ENCODE peak calls at places on chromosomes 12 and 14, in five cellular contexts. One of them, this sample, is unnamed.

GRCh38 chr12:58443273-58443980 is 476.9 kb downstream of the LRIG3 start:
- DNase-seq in thoracic aorta: no peak
- DNase-seq in HCT116: peak
- DNase-seq in dorsolateral prefrontal cortex: no peak
- DNase-seq in ascending aorta: no peak
- DNase-seq in this sample: peak

GRCh38 chr12:31204995-31205582 is 120.9 kb downstream of the SINHCAF start:
- DNase-seq in thoracic aorta: no peak
- DNase-seq in HCT116: no peak
- DNase-seq in dorsolateral prefrontal cortex: no peak
- DNase-seq in ascending aorta: no peak
- DNase-seq in this sample: peak

GRCh38 chr12:109530301-109530685 is 43.0 kb downstream of the MMAB start:
- DNase-seq in thoracic aorta: no peak
- DNase-seq in HCT116: no peak
- DNase-seq in dorsolateral prefrontal cortex: no peak
- DNase-seq in ascending aorta: no peak
- DNase-seq in this sample: no peak

GRCh38 chr12:103687262-103687661 is 100.2 kb downstream of the STAB2 start:
- DNase-seq in thoracic aorta: no peak
- DNase-seq in HCT116: no peak
- DNase-seq in dorsolateral prefrontal cortex: no peak
- DNase-seq in ascending aorta: no peak
- DNase-seq in this sample: no peak

GRCh38 chr14:74324945-74325361 is 22.2 kb upstream of the ABCD4 start:
- DNase-seq in thoracic aorta: no peak
- DNase-seq in HCT116: no peak
- DNase-seq in dorsolateral prefrontal cortex: no peak
- DNase-seq in ascending aorta: no peak
- DNase-seq in this sample: peak

GRCh38 chr12:64912501-64912900 is 88.1 kb downstream of the TBC1D30 start:
- DNase-seq in thoracic aorta: no peak
- DNase-seq in HCT116: no peak
- DNase-seq in dorsolateral prefrontal cortex: no peak
- DNase-seq in ascending aorta: no peak
- DNase-seq in this sample: no peak

GRCh38 chr14:39015360-39015961 is 87.6 kb downstream of the SEC23A start:
- DNase-seq in thoracic aorta: no peak
- DNase-seq in HCT116: peak
- DNase-seq in dorsolateral prefrontal cortex: peak
- DNase-seq in ascending aorta: no peak
- DNase-seq in this sample: peak

GRCh38 chr12:95509300-95509699 is 35.3 kb downstream of the METAP2 start:
- DNase-seq in thoracic aorta: no peak
- DNase-seq in HCT116: no peak
- DNase-seq in dorsolateral prefrontal cortex: no peak
- DNase-seq in ascending aorta: no peak
- DNase-seq in this sample: no peak

GRCh38 chr12:52741378-52742195 is 35.6 kb downstream of the KRT76 start:
- DNase-seq in thoracic aorta: no peak
- DNase-seq in HCT116: peak
- DNase-seq in dorsolateral prefrontal cortex: no peak
- DNase-seq in ascending aorta: no peak
- DNase-seq in this sample: peak

GRCh38 chr14:68513137-68513536 is 279.7 kb downstream of the ZFP36L1 start:
- DNase-seq in thoracic aorta: no peak
- DNase-seq in HCT116: no peak
- DNase-seq in dorsolateral prefrontal cortex: no peak
- DNase-seq in ascending aorta: no peak
- DNase-seq in this sample: no peak

GRCh38 chr12:3016191-3016590 is 57.0 kb downstream of the TEAD4 start:
- DNase-seq in thoracic aorta: no peak
- DNase-seq in HCT116: no peak
- DNase-seq in dorsolateral prefrontal cortex: no peak
- DNase-seq in ascending aorta: no peak
- DNase-seq in this sample: no peak

GRCh38 chr12:64042901-64043300 is 179.2 kb downstream of the KICS2 start:
- DNase-seq in thoracic aorta: no peak
- DNase-seq in HCT116: no peak
- DNase-seq in dorsolateral prefrontal cortex: no peak
- DNase-seq in ascending aorta: no peak
- DNase-seq in this sample: no peak

GRCh38 chr14:90620540-90621204 is 195.6 kb downstream of the TTC7B start:
- DNase-seq in thoracic aorta: no peak
- DNase-seq in HCT116: no peak
- DNase-seq in dorsolateral prefrontal cortex: no peak
- DNase-seq in ascending aorta: peak
- DNase-seq in this sample: no peak

GRCh38 chr12:55818140-55818728 is 393 bp downstream of the ORMDL2 start:
- DNase-seq in thoracic aorta: no peak
- DNase-seq in HCT116: no peak
- DNase-seq in dorsolateral prefrontal cortex: no peak
- DNase-seq in ascending aorta: no peak
- DNase-seq in this sample: no peak

GRCh38 chr12:98838282-98838681 is 193.2 kb downstream of the APAF1 start:
- DNase-seq in thoracic aorta: no peak
- DNase-seq in HCT116: no peak
- DNase-seq in dorsolateral prefrontal cortex: peak
- DNase-seq in ascending aorta: no peak
- DNase-seq in this sample: no peak

GRCh38 chr14:24259282-24260025 is 3.5 kb downstream of the TGM1 start:
- DNase-seq in thoracic aorta: no peak
- DNase-seq in HCT116: no peak
- DNase-seq in dorsolateral prefrontal cortex: no peak
- DNase-seq in ascending aorta: no peak
- DNase-seq in this sample: peak

GRCh38 chr12:75738486-75738885 is 227.1 kb upstream of the KRR1 start:
- DNase-seq in thoracic aorta: no peak
- DNase-seq in HCT116: no peak
- DNase-seq in dorsolateral prefrontal cortex: no peak
- DNase-seq in ascending aorta: no peak
- DNase-seq in this sample: peak

GRCh38 chr12:132593938-132594358 is 16.4 kb downstream of the LRCOL1 start:
- DNase-seq in thoracic aorta: peak
- DNase-seq in HCT116: peak
- DNase-seq in dorsolateral prefrontal cortex: peak
- DNase-seq in ascending aorta: peak
- DNase-seq in this sample: peak

DNA sequence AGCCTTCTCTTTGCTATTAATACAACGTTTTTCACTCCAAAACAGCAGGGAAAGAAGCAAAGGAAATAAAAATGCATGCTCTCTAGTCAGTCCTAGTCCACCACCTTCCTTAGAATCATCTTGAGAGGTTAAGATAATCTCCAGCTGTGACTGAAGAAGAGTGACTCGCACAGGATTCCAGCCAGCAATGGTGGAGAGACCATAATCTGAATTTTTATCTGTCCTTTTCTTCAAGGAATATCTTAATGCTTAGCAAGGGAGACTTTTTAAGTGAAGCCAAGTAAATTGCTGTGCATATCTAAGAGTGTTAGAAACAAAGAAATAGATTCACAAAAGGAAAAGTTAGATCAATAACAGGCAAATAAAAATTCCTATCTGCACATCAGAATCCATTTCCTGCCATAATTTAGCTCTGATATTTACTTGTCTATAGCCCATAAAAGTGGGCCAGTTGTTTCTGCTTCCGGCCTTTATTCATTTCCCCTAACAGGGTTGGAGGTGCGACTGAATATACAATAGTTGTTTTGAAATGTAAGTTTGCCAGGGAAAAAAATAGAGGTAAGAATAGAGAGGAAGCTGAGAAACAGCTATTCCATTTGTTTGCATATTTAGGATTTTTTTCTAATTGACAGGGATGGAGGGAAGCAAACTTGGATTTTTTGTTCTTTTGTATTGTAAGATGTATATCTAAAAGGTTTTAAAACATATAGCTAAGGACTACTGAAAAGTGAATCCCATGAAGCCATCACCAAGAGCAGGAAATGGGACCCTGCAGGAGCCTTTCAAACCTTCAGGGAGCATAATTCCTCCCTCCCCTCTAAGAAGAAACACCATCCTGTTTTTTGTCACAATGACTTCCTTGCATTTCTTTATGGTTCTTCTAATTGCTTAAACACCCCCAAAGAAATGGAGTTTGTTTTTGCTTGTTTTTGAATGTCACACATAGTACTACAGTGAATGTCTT is 154.0 kb downstream of the ITPR2 start:
- DNase-seq in thoracic aorta: no peak
- DNase-seq in HCT116: no peak
- DNase-seq in dorsolateral prefrontal cortex: no peak
- DNase-seq in ascending aorta: no peak
- DNase-seq in this sample: no peak
- H3K27ac ChIP-seq in thoracic aorta: no peak
- H3K27ac ChIP-seq in HCT116: no peak
- H3K27ac ChIP-seq in dorsolateral prefrontal cortex: no peak
- H3K27ac ChIP-seq in ascending aorta: no peak
- H3K27ac ChIP-seq in this sample: no peak

GRCh38 chr12:68899251-68899771 is 33.7 kb downstream of the CPM start:
- DNase-seq in thoracic aorta: no peak
- DNase-seq in HCT116: peak
- DNase-seq in dorsolateral prefrontal cortex: no peak
- DNase-seq in ascending aorta: no peak
- DNase-seq in this sample: peak
- TF ChIP-seq CTCF in thoracic aorta: no peak
- TF ChIP-seq CTCF in HCT116: peak
- TF ChIP-seq CTCF in dorsolateral prefrontal cortex: peak
- TF ChIP-seq CTCF in ascending aorta: no peak
- TF ChIP-seq CTCF in this sample: peak

DNA sequence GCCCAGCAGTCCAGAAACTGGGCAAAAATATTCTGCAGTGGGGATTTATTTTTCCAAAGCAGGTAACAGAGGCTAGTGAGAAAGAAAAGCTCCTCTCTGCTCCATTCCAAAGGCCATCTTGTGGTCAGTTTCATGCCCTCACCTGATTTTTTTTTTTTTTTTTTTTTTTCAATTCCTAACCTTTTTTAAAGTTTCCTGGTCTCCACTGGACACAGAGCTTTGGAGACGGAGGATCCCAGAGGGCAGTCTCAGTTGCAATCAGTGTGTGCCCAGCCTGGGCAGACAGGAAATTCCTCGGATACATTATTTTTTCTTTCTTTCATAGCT is 178.7 kb upstream of the BCL2L14 start:
- DNase-seq in thoracic aorta: no peak
- DNase-seq in HCT116: no peak
- DNase-seq in dorsolateral prefrontal cortex: no peak
- DNase-seq in ascending aorta: no peak
- DNase-seq in this sample: peak
- H3K27ac ChIP-seq in thoracic aorta: peak
- H3K27ac ChIP-seq in HCT116: no peak
- H3K27ac ChIP-seq in dorsolateral prefrontal cortex: no peak
- H3K27ac ChIP-seq in ascending aorta: peak
- H3K27ac ChIP-seq in this sample: no peak

GRCh38 chr14:56118611-56119181 is 485 bp downstream of the PELI2 start:
- DNase-seq in thoracic aorta: no peak
- DNase-seq in HCT116: no peak
- DNase-seq in dorsolateral prefrontal cortex: no peak
- DNase-seq in ascending aorta: peak
- DNase-seq in this sample: no peak

GRCh38 chr14:56116128-56116900 is 1.9 kb upstream of the PELI2 start:
- DNase-seq in thoracic aorta: no peak
- DNase-seq in HCT116: no peak
- DNase-seq in dorsolateral prefrontal cortex: no peak
- DNase-seq in ascending aorta: no peak
- DNase-seq in this sample: no peak

GRCh38 chr14:56119221-56119967 is 1.2 kb downstream of the PELI2 start:
- DNase-seq in thoracic aorta: no peak
- DNase-seq in HCT116: no peak
- DNase-seq in dorsolateral prefrontal cortex: peak
- DNase-seq in ascending aorta: peak
- DNase-seq in this sample: peak

GRCh38 chr14:56120091-56120632 is 2.0 kb downstream of the PELI2 start:
- DNase-seq in thoracic aorta: no peak
- DNase-seq in HCT116: no peak
- DNase-seq in dorsolateral prefrontal cortex: no peak
- DNase-seq in ascending aorta: no peak
- DNase-seq in this sample: peak

GRCh38 chr14:56117765-56118610 is at the start of gene PELI2:
- DNase-seq in thoracic aorta: no peak
- DNase-seq in HCT116: peak
- DNase-seq in dorsolateral prefrontal cortex: peak
- DNase-seq in ascending aorta: peak
- DNase-seq in this sample: peak
- TF ChIP-seq CTCF in thoracic aorta: peak
- TF ChIP-seq CTCF in HCT116: no peak
- TF ChIP-seq CTCF in dorsolateral prefrontal cortex: no peak
- TF ChIP-seq CTCF in ascending aorta: no peak
- TF ChIP-seq CTCF in this sample: peak

GRCh38 chr14:96253140-96253539 is 2.9 kb upstream of the BDKRB1 start:
- DNase-seq in thoracic aorta: no peak
- DNase-seq in HCT116: no peak
- DNase-seq in dorsolateral prefrontal cortex: no peak
- DNase-seq in ascending aorta: no peak
- DNase-seq in this sample: no peak
- H3K27ac ChIP-seq in thoracic aorta: no peak
- H3K27ac ChIP-seq in HCT116: no peak
- H3K27ac ChIP-seq in dorsolateral prefrontal cortex: no peak
- H3K27ac ChIP-seq in ascending aorta: no peak
- H3K27ac ChIP-seq in this sample: no peak

This sample was measured in cardiac muscle cell.